ENCODE peak calls at places on chromosomes 1 and 21, in nine cellular contexts. One of them, this sample, is unnamed.

GRCh38 chr1:11600901-11601300 is 53.3 kb downstream of the FBXO2 start:
- DNase-seq in psoas muscle: no peak
- DNase-seq in T-helper 17 cell: no peak
- DNase-seq in NK-92 treated with Interleukin-12 subunit alpha and Interleukin-12 subunit beta, amount 100 ng/mL, for 24 hours: no peak
- DNase-seq in GM12878: no peak
- DNase-seq in endothelial cell: no peak
- DNase-seq in stimulated activated CD8-positive, alpha-beta memory T cell treated with anti-CD3 and anti-CD28 coated beads, Interleukin-7, amount 100 ng/mL, for 24 hours: no peak
- DNase-seq in DMS79: peak
- DNase-seq in DMS153: peak
- DNase-seq in this sample: no peak

GRCh38 chr1:202125611-202126010 is 2.9 kb downstream of the GPR37L1 start:
- DNase-seq in NK-92 treated with Interleukin-12 subunit alpha and Interleukin-12 subunit beta, amount 100 ng/mL, for 24 hours: no peak
- DNase-seq in stimulated activated CD8-positive, alpha-beta memory T cell treated with anti-CD3 and anti-CD28 coated beads, Interleukin-7, amount 100 ng/mL, for 24 hours: no peak
- DNase-seq in DMS79: no peak
- DNase-seq in DMS153: no peak
- DNase-seq in psoas muscle: no peak
- DNase-seq in GM12878: no peak
- DNase-seq in endothelial cell: no peak
- DNase-seq in T-helper 17 cell: no peak
- DNase-seq in this sample: no peak

GRCh38 chr1:97108200-97108599 is 386.6 kb downstream of the PTBP2 start:
- DNase-seq in endothelial cell: no peak
- DNase-seq in stimulated activated CD8-positive, alpha-beta memory T cell treated with anti-CD3 and anti-CD28 coated beads, Interleukin-7, amount 100 ng/mL, for 24 hours: no peak
- DNase-seq in DMS79: no peak
- DNase-seq in DMS153: no peak
- DNase-seq in NK-92 treated with Interleukin-12 subunit alpha and Interleukin-12 subunit beta, amount 100 ng/mL, for 24 hours: no peak
- DNase-seq in GM12878: no peak
- DNase-seq in psoas muscle: no peak
- DNase-seq in T-helper 17 cell: no peak
- DNase-seq in this sample: no peak

GRCh38 chr1:46043491-46044017 is 88.9 kb downstream of the PIK3R3 start:
- DNase-seq in T-helper 17 cell: no peak
- DNase-seq in DMS153: no peak
- DNase-seq in NK-92 treated with Interleukin-12 subunit alpha and Interleukin-12 subunit beta, amount 100 ng/mL, for 24 hours: no peak
- DNase-seq in GM12878: peak
- DNase-seq in psoas muscle: no peak
- DNase-seq in stimulated activated CD8-positive, alpha-beta memory T cell treated with anti-CD3 and anti-CD28 coated beads, Interleukin-7, amount 100 ng/mL, for 24 hours: no peak
- DNase-seq in endothelial cell: no peak
- DNase-seq in DMS79: peak
- DNase-seq in this sample: no peak

GRCh38 chr21:16011719-16012118 is 281.9 kb downstream of the USP25 start:
- DNase-seq in endothelial cell: no peak
- DNase-seq in NK-92 treated with Interleukin-12 subunit alpha and Interleukin-12 subunit beta, amount 100 ng/mL, for 24 hours: no peak
- DNase-seq in DMS79: no peak
- DNase-seq in GM12878: no peak
- DNase-seq in DMS153: no peak
- DNase-seq in T-helper 17 cell: no peak
- DNase-seq in stimulated activated CD8-positive, alpha-beta memory T cell treated with anti-CD3 and anti-CD28 coated beads, Interleukin-7, amount 100 ng/mL, for 24 hours: no peak
- DNase-seq in psoas muscle: no peak
- DNase-seq in this sample: no peak

GRCh38 chr1:111099289-111099688 is 40.6 kb downstream of the DRAM2 start:
- DNase-seq in T-helper 17 cell: no peak
- DNase-seq in GM12878: no peak
- DNase-seq in psoas muscle: no peak
- DNase-seq in DMS153: peak
- DNase-seq in NK-92 treated with Interleukin-12 subunit alpha and Interleukin-12 subunit beta, amount 100 ng/mL, for 24 hours: no peak
- DNase-seq in DMS79: no peak
- DNase-seq in stimulated activated CD8-positive, alpha-beta memory T cell treated with anti-CD3 and anti-CD28 coated beads, Interleukin-7, amount 100 ng/mL, for 24 hours: no peak
- DNase-seq in endothelial cell: no peak
- DNase-seq in this sample: no peak

GRCh38 chr1:206032356-206033140 is 8.9 kb upstream of the CTSE start:
- DNase-seq in endothelial cell: no peak
- DNase-seq in GM12878: no peak
- DNase-seq in psoas muscle: no peak
- DNase-seq in stimulated activated CD8-positive, alpha-beta memory T cell treated with anti-CD3 and anti-CD28 coated beads, Interleukin-7, amount 100 ng/mL, for 24 hours: no peak
- DNase-seq in DMS79: no peak
- DNase-seq in NK-92 treated with Interleukin-12 subunit alpha and Interleukin-12 subunit beta, amount 100 ng/mL, for 24 hours: no peak
- DNase-seq in DMS153: no peak
- DNase-seq in T-helper 17 cell: no peak
- DNase-seq in this sample: no peak

GRCh38 chr1:67555487-67556296 is 125.5 kb upstream of the SERBP1 start:
- DNase-seq in psoas muscle: no peak
- DNase-seq in NK-92 treated with Interleukin-12 subunit alpha and Interleukin-12 subunit beta, amount 100 ng/mL, for 24 hours: no peak
- DNase-seq in endothelial cell: no peak
- DNase-seq in DMS79: no peak
- DNase-seq in stimulated activated CD8-positive, alpha-beta memory T cell treated with anti-CD3 and anti-CD28 coated beads, Interleukin-7, amount 100 ng/mL, for 24 hours: no peak
- DNase-seq in DMS153: no peak
- DNase-seq in GM12878: no peak
- DNase-seq in T-helper 17 cell: no peak
- DNase-seq in this sample: no peak

GRCh38 chr1:82625562-82625961 is 824.8 kb downstream of the ADGRL2 start:
- DNase-seq in endothelial cell: no peak
- DNase-seq in DMS153: peak
- DNase-seq in psoas muscle: no peak
- DNase-seq in DMS79: no peak
- DNase-seq in GM12878: no peak
- DNase-seq in stimulated activated CD8-positive, alpha-beta memory T cell treated with anti-CD3 and anti-CD28 coated beads, Interleukin-7, amount 100 ng/mL, for 24 hours: no peak
- DNase-seq in NK-92 treated with Interleukin-12 subunit alpha and Interleukin-12 subunit beta, amount 100 ng/mL, for 24 hours: no peak
- DNase-seq in T-helper 17 cell: no peak
- DNase-seq in this sample: no peak

GRCh38 chr1:223225481-223225880 is 82.4 kb upstream of the TLR5 start:
- DNase-seq in NK-92 treated with Interleukin-12 subunit alpha and Interleukin-12 subunit beta, amount 100 ng/mL, for 24 hours: no peak
- DNase-seq in DMS153: no peak
- DNase-seq in T-helper 17 cell: no peak
- DNase-seq in GM12878: no peak
- DNase-seq in psoas muscle: no peak
- DNase-seq in DMS79: no peak
- DNase-seq in stimulated activated CD8-positive, alpha-beta memory T cell treated with anti-CD3 and anti-CD28 coated beads, Interleukin-7, amount 100 ng/mL, for 24 hours: no peak
- DNase-seq in endothelial cell: no peak
- DNase-seq in this sample: no peak

GRCh38 chr1:16013220-16013907 is 4.5 kb downstream of the HSPB7 start:
- DNase-seq in endothelial cell: no peak
- DNase-seq in stimulated activated CD8-positive, alpha-beta memory T cell treated with anti-CD3 and anti-CD28 coated beads, Interleukin-7, amount 100 ng/mL, for 24 hours: peak
- DNase-seq in GM12878: peak
- DNase-seq in NK-92 treated with Interleukin-12 subunit alpha and Interleukin-12 subunit beta, amount 100 ng/mL, for 24 hours: no peak
- DNase-seq in psoas muscle: peak
- DNase-seq in DMS153: peak
- DNase-seq in DMS79: no peak
- DNase-seq in T-helper 17 cell: no peak
- DNase-seq in this sample: no peak

GRCh38 chr1:64536217-64536835 is 66.4 kb downstream of the CACHD1 start:
- DNase-seq in stimulated activated CD8-positive, alpha-beta memory T cell treated with anti-CD3 and anti-CD28 coated beads, Interleukin-7, amount 100 ng/mL, for 24 hours: no peak
- DNase-seq in psoas muscle: no peak
- DNase-seq in DMS153: peak
- DNase-seq in NK-92 treated with Interleukin-12 subunit alpha and Interleukin-12 subunit beta, amount 100 ng/mL, for 24 hours: no peak
- DNase-seq in GM12878: no peak
- DNase-seq in T-helper 17 cell: no peak
- DNase-seq in DMS79: no peak
- DNase-seq in endothelial cell: no peak
- DNase-seq in this sample: no peak

GRCh38 chr1:51648180-51649109 is 31.6 kb downstream of the OSBPL9 start:
- DNase-seq in DMS79: no peak
- DNase-seq in DMS153: no peak
- DNase-seq in T-helper 17 cell: no peak
- DNase-seq in psoas muscle: no peak
- DNase-seq in GM12878: no peak
- DNase-seq in NK-92 treated with Interleukin-12 subunit alpha and Interleukin-12 subunit beta, amount 100 ng/mL, for 24 hours: no peak
- DNase-seq in endothelial cell: no peak
- DNase-seq in stimulated activated CD8-positive, alpha-beta memory T cell treated with anti-CD3 and anti-CD28 coated beads, Interleukin-7, amount 100 ng/mL, for 24 hours: no peak
- DNase-seq in this sample: no peak

GRCh38 chr1:25700124-25700523 is 83.5 kb downstream of the MAN1C1 start:
- DNase-seq in DMS153: no peak
- DNase-seq in GM12878: no peak
- DNase-seq in T-helper 17 cell: no peak
- DNase-seq in psoas muscle: peak
- DNase-seq in DMS79: no peak
- DNase-seq in stimulated activated CD8-positive, alpha-beta memory T cell treated with anti-CD3 and anti-CD28 coated beads, Interleukin-7, amount 100 ng/mL, for 24 hours: no peak
- DNase-seq in endothelial cell: no peak
- DNase-seq in NK-92 treated with Interleukin-12 subunit alpha and Interleukin-12 subunit beta, amount 100 ng/mL, for 24 hours: no peak
- DNase-seq in this sample: peak

GRCh38 chr1:224852901-224853568 is 76.4 kb upstream of the DNAH14 start:
- DNase-seq in NK-92 treated with Interleukin-12 subunit alpha and Interleukin-12 subunit beta, amount 100 ng/mL, for 24 hours: no peak
- DNase-seq in GM12878: peak
- DNase-seq in DMS153: peak
- DNase-seq in endothelial cell: no peak
- DNase-seq in T-helper 17 cell: no peak
- DNase-seq in psoas muscle: no peak
- DNase-seq in DMS79: no peak
- DNase-seq in stimulated activated CD8-positive, alpha-beta memory T cell treated with anti-CD3 and anti-CD28 coated beads, Interleukin-7, amount 100 ng/mL, for 24 hours: no peak
- DNase-seq in this sample: no peak

GRCh38 chr1:208010487-208011079 is 99.7 kb upstream of the CD34 start:
- DNase-seq in NK-92 treated with Interleukin-12 subunit alpha and Interleukin-12 subunit beta, amount 100 ng/mL, for 24 hours: no peak
- DNase-seq in DMS79: no peak
- DNase-seq in stimulated activated CD8-positive, alpha-beta memory T cell treated with anti-CD3 and anti-CD28 coated beads, Interleukin-7, amount 100 ng/mL, for 24 hours: no peak
- DNase-seq in DMS153: no peak
- DNase-seq in endothelial cell: no peak
- DNase-seq in T-helper 17 cell: no peak
- DNase-seq in GM12878: no peak
- DNase-seq in psoas muscle: no peak
- DNase-seq in this sample: no peak

GRCh38 chr1:161840363-161840762 is 74.2 kb downstream of the ATF6 start:
- DNase-seq in NK-92 treated with Interleukin-12 subunit alpha and Interleukin-12 subunit beta, amount 100 ng/mL, for 24 hours: no peak
- DNase-seq in stimulated activated CD8-positive, alpha-beta memory T cell treated with anti-CD3 and anti-CD28 coated beads, Interleukin-7, amount 100 ng/mL, for 24 hours: no peak
- DNase-seq in GM12878: no peak
- DNase-seq in DMS79: peak
- DNase-seq in endothelial cell: no peak
- DNase-seq in DMS153: no peak
- DNase-seq in psoas muscle: no peak
- DNase-seq in T-helper 17 cell: no peak
- DNase-seq in this sample: no peak

GRCh38 chr1:49104575-49104974 is 327.9 kb upstream of the BEND5 start:
- DNase-seq in psoas muscle: no peak
- DNase-seq in endothelial cell: no peak
- DNase-seq in DMS153: no peak
- DNase-seq in NK-92 treated with Interleukin-12 subunit alpha and Interleukin-12 subunit beta, amount 100 ng/mL, for 24 hours: no peak
- DNase-seq in DMS79: no peak
- DNase-seq in stimulated activated CD8-positive, alpha-beta memory T cell treated with anti-CD3 and anti-CD28 coated beads, Interleukin-7, amount 100 ng/mL, for 24 hours: no peak
- DNase-seq in GM12878: no peak
- DNase-seq in T-helper 17 cell: no peak
- DNase-seq in this sample: no peak

GRCh38 chr1:229836324-229836723 is 210.3 kb downstream of the URB2 start:
- DNase-seq in T-helper 17 cell: no peak
- DNase-seq in psoas muscle: no peak
- DNase-seq in DMS153: no peak
- DNase-seq in DMS79: no peak
- DNase-seq in NK-92 treated with Interleukin-12 subunit alpha and Interleukin-12 subunit beta, amount 100 ng/mL, for 24 hours: no peak
- DNase-seq in stimulated activated CD8-positive, alpha-beta memory T cell treated with anti-CD3 and anti-CD28 coated beads, Interleukin-7, amount 100 ng/mL, for 24 hours: no peak
- DNase-seq in GM12878: no peak
- DNase-seq in endothelial cell: no peak
- DNase-seq in this sample: no peak

GRCh38 chr1:24118410-24119242 is 6.7 kb upstream of the MYOM3 start:
- DNase-seq in NK-92 treated with Interleukin-12 subunit alpha and Interleukin-12 subunit beta, amount 100 ng/mL, for 24 hours: no peak
- DNase-seq in endothelial cell: no peak
- DNase-seq in DMS153: no peak
- DNase-seq in psoas muscle: peak
- DNase-seq in stimulated activated CD8-positive, alpha-beta memory T cell treated with anti-CD3 and anti-CD28 coated beads, Interleukin-7, amount 100 ng/mL, for 24 hours: no peak
- DNase-seq in T-helper 17 cell: no peak
- DNase-seq in GM12878: no peak
- DNase-seq in DMS79: no peak
- DNase-seq in this sample: no peak

GRCh38 chr1:199747984-199748383 is 279.5 kb upstream of the NR5A2 start:
- DNase-seq in NK-92 treated with Interleukin-12 subunit alpha and Interleukin-12 subunit beta, amount 100 ng/mL, for 24 hours: no peak
- DNase-seq in T-helper 17 cell: no peak
- DNase-seq in GM12878: no peak
- DNase-seq in endothelial cell: peak
- DNase-seq in DMS79: no peak
- DNase-seq in stimulated activated CD8-positive, alpha-beta memory T cell treated with anti-CD3 and anti-CD28 coated beads, Interleukin-7, amount 100 ng/mL, for 24 hours: no peak
- DNase-seq in DMS153: no peak
- DNase-seq in psoas muscle: no peak
- DNase-seq in this sample: no peak

GRCh38 chr1:172726740-172727139 is 67.8 kb downstream of the FASLG start:
- DNase-seq in endothelial cell: no peak
- DNase-seq in DMS153: no peak
- DNase-seq in stimulated activated CD8-positive, alpha-beta memory T cell treated with anti-CD3 and anti-CD28 coated beads, Interleukin-7, amount 100 ng/mL, for 24 hours: no peak
- DNase-seq in GM12878: no peak
- DNase-seq in T-helper 17 cell: no peak
- DNase-seq in DMS79: no peak
- DNase-seq in NK-92 treated with Interleukin-12 subunit alpha and Interleukin-12 subunit beta, amount 100 ng/mL, for 24 hours: no peak
- DNase-seq in psoas muscle: no peak
- DNase-seq in this sample: no peak

GRCh38 chr1:226597616-226598454 is 49.3 kb downstream of the STUM start:
- DNase-seq in stimulated activated CD8-positive, alpha-beta memory T cell treated with anti-CD3 and anti-CD28 coated beads, Interleukin-7, amount 100 ng/mL, for 24 hours: no peak
- DNase-seq in DMS79: no peak
- DNase-seq in NK-92 treated with Interleukin-12 subunit alpha and Interleukin-12 subunit beta, amount 100 ng/mL, for 24 hours: no peak
- DNase-seq in psoas muscle: no peak
- DNase-seq in GM12878: no peak
- DNase-seq in endothelial cell: no peak
- DNase-seq in T-helper 17 cell: no peak
- DNase-seq in DMS153: no peak
- DNase-seq in this sample: no peak

GRCh38 chr1:220528049-220528678 is at the start of gene MARK1:
- DNase-seq in endothelial cell: peak
- DNase-seq in NK-92 treated with Interleukin-12 subunit alpha and Interleukin-12 subunit beta, amount 100 ng/mL, for 24 hours: no peak
- DNase-seq in psoas muscle: peak
- DNase-seq in T-helper 17 cell: no peak
- DNase-seq in stimulated activated CD8-positive, alpha-beta memory T cell treated with anti-CD3 and anti-CD28 coated beads, Interleukin-7, amount 100 ng/mL, for 24 hours: no peak
- DNase-seq in DMS79: no peak
- DNase-seq in DMS153: peak
- DNase-seq in GM12878: no peak
- DNase-seq in this sample: no peak

GRCh38 chr1:113519561-113519960 is 129.2 kb downstream of the MAGI3 start:
- DNase-seq in NK-92 treated with Interleukin-12 subunit alpha and Interleukin-12 subunit beta, amount 100 ng/mL, for 24 hours: no peak
- DNase-seq in stimulated activated CD8-positive, alpha-beta memory T cell treated with anti-CD3 and anti-CD28 coated beads, Interleukin-7, amount 100 ng/mL, for 24 hours: no peak
- DNase-seq in DMS79: no peak
- DNase-seq in psoas muscle: no peak
- DNase-seq in GM12878: no peak
- DNase-seq in DMS153: no peak
- DNase-seq in endothelial cell: no peak
- DNase-seq in T-helper 17 cell: no peak
- DNase-seq in this sample: no peak

GRCh38 chr1:244226440-244226839 is 175.4 kb downstream of the ZBTB18 start:
- DNase-seq in psoas muscle: no peak
- DNase-seq in DMS79: no peak
- DNase-seq in NK-92 treated with Interleukin-12 subunit alpha and Interleukin-12 subunit beta, amount 100 ng/mL, for 24 hours: no peak
- DNase-seq in T-helper 17 cell: no peak
- DNase-seq in GM12878: no peak
- DNase-seq in stimulated activated CD8-positive, alpha-beta memory T cell treated with anti-CD3 and anti-CD28 coated beads, Interleukin-7, amount 100 ng/mL, for 24 hours: no peak
- DNase-seq in DMS153: no peak
- DNase-seq in endothelial cell: no peak
- DNase-seq in this sample: no peak

GRCh38 chr1:36542024-36542961 is 59.6 kb upstream of the CSF3R start:
- DNase-seq in psoas muscle: no peak
- DNase-seq in DMS79: no peak
- DNase-seq in stimulated activated CD8-positive, alpha-beta memory T cell treated with anti-CD3 and anti-CD28 coated beads, Interleukin-7, amount 100 ng/mL, for 24 hours: no peak
- DNase-seq in endothelial cell: no peak
- DNase-seq in GM12878: no peak
- DNase-seq in DMS153: peak
- DNase-seq in NK-92 treated with Interleukin-12 subunit alpha and Interleukin-12 subunit beta, amount 100 ng/mL, for 24 hours: no peak
- DNase-seq in T-helper 17 cell: no peak
- DNase-seq in this sample: no peak

GRCh38 chr1:77416692-77417450 is 135.1 kb downstream of the AK5 start:
- DNase-seq in DMS79: no peak
- DNase-seq in stimulated activated CD8-positive, alpha-beta memory T cell treated with anti-CD3 and anti-CD28 coated beads, Interleukin-7, amount 100 ng/mL, for 24 hours: no peak
- DNase-seq in T-helper 17 cell: no peak
- DNase-seq in NK-92 treated with Interleukin-12 subunit alpha and Interleukin-12 subunit beta, amount 100 ng/mL, for 24 hours: no peak
- DNase-seq in GM12878: no peak
- DNase-seq in psoas muscle: no peak
- DNase-seq in endothelial cell: peak
- DNase-seq in DMS153: no peak
- DNase-seq in this sample: no peak

GRCh38 chr1:18907021-18907913 is 4.9 kb upstream of the ALDH4A1 start:
- DNase-seq in DMS79: peak
- DNase-seq in endothelial cell: peak
- DNase-seq in GM12878: no peak
- DNase-seq in NK-92 treated with Interleukin-12 subunit alpha and Interleukin-12 subunit beta, amount 100 ng/mL, for 24 hours: no peak
- DNase-seq in DMS153: peak
- DNase-seq in psoas muscle: peak
- DNase-seq in T-helper 17 cell: no peak
- DNase-seq in stimulated activated CD8-positive, alpha-beta memory T cell treated with anti-CD3 and anti-CD28 coated beads, Interleukin-7, amount 100 ng/mL, for 24 hours: no peak
- DNase-seq in this sample: no peak

GRCh38 chr1:159011701-159012100 is 2.0 kb downstream of the IFI16 start:
- DNase-seq in stimulated activated CD8-positive, alpha-beta memory T cell treated with anti-CD3 and anti-CD28 coated beads, Interleukin-7, amount 100 ng/mL, for 24 hours: no peak
- DNase-seq in psoas muscle: no peak
- DNase-seq in DMS79: no peak
- DNase-seq in DMS153: no peak
- DNase-seq in NK-92 treated with Interleukin-12 subunit alpha and Interleukin-12 subunit beta, amount 100 ng/mL, for 24 hours: no peak
- DNase-seq in endothelial cell: no peak
- DNase-seq in GM12878: no peak
- DNase-seq in T-helper 17 cell: no peak
- DNase-seq in this sample: no peak

GRCh38 chr1:194658090-194658439 is 1471.7 kb upstream of the B3GALT2 start:
- DNase-seq in DMS79: no peak
- DNase-seq in stimulated activated CD8-positive, alpha-beta memory T cell treated with anti-CD3 and anti-CD28 coated beads, Interleukin-7, amount 100 ng/mL, for 24 hours: no peak
- DNase-seq in DMS153: no peak
- DNase-seq in GM12878: no peak
- DNase-seq in NK-92 treated with Interleukin-12 subunit alpha and Interleukin-12 subunit beta, amount 100 ng/mL, for 24 hours: no peak
- DNase-seq in endothelial cell: no peak
- DNase-seq in psoas muscle: no peak
- DNase-seq in T-helper 17 cell: no peak
- DNase-seq in this sample: no peak

This sample was measured in GM04503.